ENCODE peak calls at places on chromosomes 3 and 15, in four cellular contexts. V, P, E and W are unnamed samples.

GRCh38 chr15:93073465-93073952 is 15.5 kb downstream of the RGMA start:
- DNase-seq in V (no peak), E (no peak), P (no peak), W (no peak)

GRCh38 chr3:14077310-14077709 is 47.4 kb downstream of the CHCHD4 start:
- DNase-seq in E (no peak), V (no peak), P (no peak), W (no peak)

GRCh38 chr15:67569668-67570067 is 27.2 kb downstream of the MAP2K5 start:
- DNase-seq in E (no peak), V (no peak), P (no peak), W (no peak)

GRCh38 chr3:35748144-35748543 is 108.8 kb downstream of the ARPP21 start:
- DNase-seq in P (no peak), E (no peak), V (no peak), W (no peak)

GRCh38 chr15:57201578-57201977 is 174.7 kb upstream of the CGNL1 start:
- DNase-seq in P (no peak), E (no peak), V (no peak), W (no peak)

GRCh38 chr3:16207031-16207430 is 32.6 kb downstream of the GALNT15 start:
- DNase-seq in P (no peak), V (no peak), E (no peak), W (no peak)

GRCh38 chr3:124491098-124491497 is 239.2 kb upstream of the UMPS start:
- DNase-seq in P (no peak), E (no peak), V (no peak), W (no peak)

GRCh38 chr3:150761831-150762661 is 923 bp downstream of the SIAH2 start:
- DNase-seq in P (peak; percentile 22), E (peak; percentile 39), V (peak; percentile 42), W (peak; percentile 64)

GRCh38 chr3:197372076-197372661 is 73.8 kb upstream of the DLG1 start:
- DNase-seq in P (no peak), V (no peak), E (peak; percentile 68), W (no peak)